ENCODE peak calls at places on chromosome 12, in ten cellular contexts. One of them, this sample, is unnamed.

GRCh38 chr12:22527999-22528398 is 16.3 kb downstream of the C2CD5 start:
- DNase-seq in AG04449: peak
- DNase-seq in bronchial epithelial cell: no peak
- DNase-seq in PC-3: peak
- DNase-seq in CD8-positive, alpha-beta T cell: no peak
- DNase-seq in fibroblast of mammary gland: peak
- DNase-seq in progenitor cell of endocrine pancreas: no peak
- DNase-seq in neural crest cell: no peak
- DNase-seq in GM12865: no peak
- DNase-seq in thyroid gland: no peak
- DNase-seq in this sample: no peak

GRCh38 chr12:121990692-121991603 is 30.7 kb upstream of the BCL7A start:
- DNase-seq in fibroblast of mammary gland: peak
- DNase-seq in bronchial epithelial cell: peak
- DNase-seq in GM12865: peak
- DNase-seq in progenitor cell of endocrine pancreas: no peak
- DNase-seq in CD8-positive, alpha-beta T cell: no peak
- DNase-seq in neural crest cell: no peak
- DNase-seq in AG04449: no peak
- DNase-seq in thyroid gland: no peak
- DNase-seq in PC-3: peak
- DNase-seq in this sample: no peak

GRCh38 chr12:113582521-113583218 is 111.0 kb upstream of the LHX5 start:
- DNase-seq in GM12865: no peak
- DNase-seq in fibroblast of mammary gland: no peak
- DNase-seq in progenitor cell of endocrine pancreas: no peak
- DNase-seq in PC-3: peak
- DNase-seq in bronchial epithelial cell: no peak
- DNase-seq in AG04449: no peak
- DNase-seq in CD8-positive, alpha-beta T cell: no peak
- DNase-seq in neural crest cell: no peak
- DNase-seq in thyroid gland: no peak
- DNase-seq in this sample: peak

GRCh38 chr12:80598004-80598606 is 109.3 kb upstream of the MYF6 start:
- DNase-seq in AG04449: peak
- DNase-seq in neural crest cell: no peak
- DNase-seq in CD8-positive, alpha-beta T cell: no peak
- DNase-seq in bronchial epithelial cell: peak
- DNase-seq in PC-3: peak
- DNase-seq in GM12865: no peak
- DNase-seq in progenitor cell of endocrine pancreas: no peak
- DNase-seq in thyroid gland: peak
- DNase-seq in fibroblast of mammary gland: peak
- DNase-seq in this sample: peak

GRCh38 chr12:107634530-107634929 is 51.1 kb upstream of the PWP1 start:
- DNase-seq in PC-3: peak
- DNase-seq in neural crest cell: no peak
- DNase-seq in thyroid gland: peak
- DNase-seq in progenitor cell of endocrine pancreas: no peak
- DNase-seq in fibroblast of mammary gland: no peak
- DNase-seq in bronchial epithelial cell: peak
- DNase-seq in GM12865: no peak
- DNase-seq in AG04449: no peak
- DNase-seq in CD8-positive, alpha-beta T cell: no peak
- DNase-seq in this sample: no peak

GRCh38 chr12:47272412-47273190 is 192.8 kb upstream of the AMIGO2 start:
- DNase-seq in fibroblast of mammary gland: peak
- DNase-seq in bronchial epithelial cell: peak
- DNase-seq in thyroid gland: no peak
- DNase-seq in progenitor cell of endocrine pancreas: no peak
- DNase-seq in AG04449: no peak
- DNase-seq in GM12865: no peak
- DNase-seq in neural crest cell: no peak
- DNase-seq in CD8-positive, alpha-beta T cell: no peak
- DNase-seq in PC-3: peak
- DNase-seq in this sample: no peak

GRCh38 chr12:5758347-5758746 is 186.7 kb downstream of the ANO2 start:
- DNase-seq in GM12865: no peak
- DNase-seq in AG04449: no peak
- DNase-seq in fibroblast of mammary gland: no peak
- DNase-seq in bronchial epithelial cell: no peak
- DNase-seq in CD8-positive, alpha-beta T cell: no peak
- DNase-seq in thyroid gland: no peak
- DNase-seq in PC-3: no peak
- DNase-seq in neural crest cell: no peak
- DNase-seq in progenitor cell of endocrine pancreas: no peak
- DNase-seq in this sample: no peak

GRCh38 chr12:102396276-102396675 is 84.1 kb downstream of the IGF1 start:
- DNase-seq in CD8-positive, alpha-beta T cell: no peak
- DNase-seq in neural crest cell: no peak
- DNase-seq in AG04449: no peak
- DNase-seq in fibroblast of mammary gland: no peak
- DNase-seq in GM12865: no peak
- DNase-seq in bronchial epithelial cell: no peak
- DNase-seq in thyroid gland: no peak
- DNase-seq in PC-3: no peak
- DNase-seq in progenitor cell of endocrine pancreas: no peak
- DNase-seq in this sample: no peak

DNA sequence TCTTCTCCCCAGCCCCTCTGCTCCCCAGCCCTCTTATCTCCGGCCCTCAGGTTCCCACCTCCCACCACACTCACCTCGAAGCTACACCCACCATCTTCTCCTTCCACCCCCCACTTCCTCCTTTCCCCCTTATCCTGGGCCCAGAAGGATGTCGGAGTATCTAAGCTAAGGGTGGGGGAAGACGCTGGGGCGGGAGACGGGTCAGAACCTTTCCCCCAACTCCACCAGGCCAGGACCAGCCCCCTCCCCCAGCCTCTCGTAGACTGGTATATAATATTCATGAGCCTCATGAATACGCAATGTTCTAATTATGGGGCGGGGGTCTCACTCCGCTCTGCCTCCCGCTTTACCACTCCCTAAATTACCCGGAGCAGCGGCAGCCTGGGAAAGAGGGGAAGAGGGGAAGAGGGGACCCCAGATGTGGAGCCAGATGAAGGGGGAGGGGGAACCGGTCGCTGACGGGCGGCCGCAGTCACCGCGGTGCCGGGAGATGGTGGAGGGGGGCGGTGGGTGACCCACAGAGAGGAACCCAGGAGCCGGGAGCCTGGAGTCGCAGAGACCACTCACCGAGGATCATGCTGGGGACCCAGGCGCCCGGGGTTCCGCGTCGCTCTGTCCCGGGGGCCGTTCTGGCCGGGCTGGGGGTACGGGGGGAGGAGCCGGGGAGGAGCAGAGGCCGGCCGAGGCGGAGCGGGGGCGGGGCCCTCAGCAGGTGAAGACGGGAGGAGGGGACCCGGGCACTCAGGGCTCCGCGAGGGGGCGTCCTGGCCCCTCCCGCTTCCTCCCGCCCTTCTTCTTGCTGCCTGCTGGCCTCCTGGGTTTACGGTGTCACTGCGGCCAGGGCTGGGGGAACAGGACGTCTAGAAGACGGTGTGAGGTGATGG is 6.4 kb upstream of the ZNF385A start:
- DNase-seq in thyroid gland: peak
- DNase-seq in bronchial epithelial cell: peak
- DNase-seq in CD8-positive, alpha-beta T cell: peak
- DNase-seq in GM12865: peak
- DNase-seq in neural crest cell: peak
- DNase-seq in progenitor cell of endocrine pancreas: peak
- DNase-seq in fibroblast of mammary gland: no peak
- DNase-seq in PC-3: peak
- DNase-seq in AG04449: no peak
- DNase-seq in this sample: peak
- TF ChIP-seq CTCF in thyroid gland: peak
- TF ChIP-seq CTCF in bronchial epithelial cell: peak
- TF ChIP-seq CTCF in CD8-positive, alpha-beta T cell: no peak
- TF ChIP-seq CTCF in GM12865: peak
- TF ChIP-seq CTCF in neural crest cell: peak
- TF ChIP-seq CTCF in progenitor cell of endocrine pancreas: peak
- TF ChIP-seq CTCF in fibroblast of mammary gland: no peak
- TF ChIP-seq CTCF in PC-3: peak
- TF ChIP-seq CTCF in AG04449: no peak
- TF ChIP-seq CTCF in this sample: no peak

GRCh38 chr12:98644433-98644711 is 216 bp downstream of the IKBIP start:
- DNase-seq in PC-3: no peak
- DNase-seq in thyroid gland: no peak
- DNase-seq in neural crest cell: no peak
- DNase-seq in progenitor cell of endocrine pancreas: peak
- DNase-seq in GM12865: no peak
- DNase-seq in bronchial epithelial cell: peak
- DNase-seq in fibroblast of mammary gland: no peak
- DNase-seq in AG04449: no peak
- DNase-seq in CD8-positive, alpha-beta T cell: no peak
- DNase-seq in this sample: no peak

GRCh38 chr12:98639526-98639925 is 5.1 kb downstream of the IKBIP start:
- DNase-seq in AG04449: no peak
- DNase-seq in GM12865: no peak
- DNase-seq in PC-3: no peak
- DNase-seq in thyroid gland: no peak
- DNase-seq in bronchial epithelial cell: no peak
- DNase-seq in progenitor cell of endocrine pancreas: no peak
- DNase-seq in fibroblast of mammary gland: no peak
- DNase-seq in neural crest cell: no peak
- DNase-seq in CD8-positive, alpha-beta T cell: no peak
- DNase-seq in this sample: no peak

GRCh38 chr12:98645572-98646067 is 530 bp downstream of the APAF1 start:
- DNase-seq in neural crest cell: no peak
- DNase-seq in GM12865: no peak
- DNase-seq in bronchial epithelial cell: peak
- DNase-seq in AG04449: no peak
- DNase-seq in thyroid gland: peak
- DNase-seq in progenitor cell of endocrine pancreas: no peak
- DNase-seq in CD8-positive, alpha-beta T cell: peak
- DNase-seq in PC-3: peak
- DNase-seq in fibroblast of mammary gland: peak
- DNase-seq in this sample: no peak

GRCh38 chr12:98646165-98646764 is 1.2 kb downstream of the APAF1 start:
- DNase-seq in thyroid gland: no peak
- DNase-seq in progenitor cell of endocrine pancreas: no peak
- DNase-seq in bronchial epithelial cell: peak
- DNase-seq in neural crest cell: no peak
- DNase-seq in CD8-positive, alpha-beta T cell: no peak
- DNase-seq in fibroblast of mammary gland: peak
- DNase-seq in PC-3: peak
- DNase-seq in GM12865: peak
- DNase-seq in AG04449: no peak
- DNase-seq in this sample: no peak

DNA sequence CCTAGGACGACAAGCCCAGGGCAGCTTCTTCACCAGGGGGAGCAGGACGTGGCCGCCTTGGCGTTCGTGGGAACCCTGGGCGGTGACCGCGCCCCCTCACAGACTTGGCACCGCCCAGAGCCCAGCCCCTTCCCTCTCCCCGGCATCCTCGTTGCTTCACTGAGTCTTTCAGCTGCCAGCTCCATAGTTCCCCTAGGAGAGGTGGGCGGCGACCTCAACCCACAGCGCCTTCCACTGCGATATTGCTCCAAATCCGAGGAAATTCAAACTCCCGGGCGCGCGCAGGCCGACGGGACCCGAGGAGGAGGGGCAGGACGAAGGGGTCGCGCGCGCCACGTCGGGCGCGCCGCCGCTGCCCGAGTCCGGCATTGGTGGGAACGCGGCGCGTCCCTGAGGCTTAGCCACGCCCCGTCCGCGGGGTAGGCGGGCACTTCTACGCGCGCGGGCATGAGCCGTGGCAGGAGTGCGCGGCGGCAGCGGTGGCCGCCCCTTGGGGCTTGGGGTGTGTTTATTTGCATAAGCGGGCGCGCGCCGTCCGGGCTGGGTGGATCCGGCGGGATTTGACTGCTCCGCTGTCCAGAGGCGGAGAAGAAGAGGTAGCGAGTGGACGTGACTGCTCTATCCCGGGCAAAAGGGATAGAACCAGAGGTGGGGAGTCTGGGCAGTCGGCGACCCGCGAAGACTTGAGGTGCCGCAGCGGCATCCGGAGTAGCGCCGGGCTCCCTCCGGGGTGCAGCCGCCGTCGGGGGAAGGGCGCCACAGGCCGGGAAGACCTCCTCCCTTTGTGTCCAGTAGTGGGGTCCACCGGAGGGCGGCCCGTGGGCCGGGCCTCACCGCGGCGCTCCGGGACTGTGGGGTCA is at the start of the genes APAF1 and IKBIP:
- DNase-seq in progenitor cell of endocrine pancreas: peak
- DNase-seq in CD8-positive, alpha-beta T cell: peak
- DNase-seq in fibroblast of mammary gland: peak
- DNase-seq in PC-3: peak
- DNase-seq in bronchial epithelial cell: peak
- DNase-seq in neural crest cell: peak
- DNase-seq in AG04449: peak
- DNase-seq in thyroid gland: peak
- DNase-seq in GM12865: peak
- DNase-seq in this sample: peak
- TF ChIP-seq CTCF in progenitor cell of endocrine pancreas: no peak
- TF ChIP-seq CTCF in CD8-positive, alpha-beta T cell: no peak
- TF ChIP-seq CTCF in fibroblast of mammary gland: no peak
- TF ChIP-seq CTCF in PC-3: no peak
- TF ChIP-seq CTCF in bronchial epithelial cell: no peak
- TF ChIP-seq CTCF in neural crest cell: no peak
- TF ChIP-seq CTCF in AG04449: peak
- TF ChIP-seq CTCF in thyroid gland: no peak
- TF ChIP-seq CTCF in GM12865: no peak
- TF ChIP-seq CTCF in this sample: no peak

GRCh38 chr12:131403676-131404075 is 307.2 kb upstream of the SFSWAP start:
- DNase-seq in AG04449: no peak
- DNase-seq in fibroblast of mammary gland: no peak
- DNase-seq in thyroid gland: no peak
- DNase-seq in PC-3: no peak
- DNase-seq in bronchial epithelial cell: no peak
- DNase-seq in GM12865: no peak
- DNase-seq in neural crest cell: no peak
- DNase-seq in progenitor cell of endocrine pancreas: no peak
- DNase-seq in CD8-positive, alpha-beta T cell: no peak
- DNase-seq in this sample: no peak

GRCh38 chr12:131404705-131405104 is 306.2 kb upstream of the SFSWAP start:
- DNase-seq in progenitor cell of endocrine pancreas: no peak
- DNase-seq in GM12865: no peak
- DNase-seq in AG04449: no peak
- DNase-seq in thyroid gland: no peak
- DNase-seq in bronchial epithelial cell: no peak
- DNase-seq in CD8-positive, alpha-beta T cell: no peak
- DNase-seq in neural crest cell: no peak
- DNase-seq in PC-3: no peak
- DNase-seq in fibroblast of mammary gland: no peak
- DNase-seq in this sample: no peak

GRCh38 chr12:131408484-131408883 is 302.4 kb upstream of the SFSWAP start:
- DNase-seq in GM12865: no peak
- DNase-seq in bronchial epithelial cell: no peak
- DNase-seq in PC-3: no peak
- DNase-seq in CD8-positive, alpha-beta T cell: no peak
- DNase-seq in progenitor cell of endocrine pancreas: no peak
- DNase-seq in fibroblast of mammary gland: no peak
- DNase-seq in AG04449: no peak
- DNase-seq in thyroid gland: no peak
- DNase-seq in neural crest cell: no peak
- DNase-seq in this sample: no peak

GRCh38 chr12:131407221-131408035 is 303.5 kb upstream of the SFSWAP start:
- DNase-seq in GM12865: no peak
- DNase-seq in bronchial epithelial cell: no peak
- DNase-seq in PC-3: no peak
- DNase-seq in thyroid gland: peak
- DNase-seq in progenitor cell of endocrine pancreas: no peak
- DNase-seq in CD8-positive, alpha-beta T cell: no peak
- DNase-seq in neural crest cell: no peak
- DNase-seq in fibroblast of mammary gland: no peak
- DNase-seq in AG04449: no peak
- DNase-seq in this sample: no peak

GRCh38 chr12:131408036-131408365 is 302.9 kb upstream of the SFSWAP start:
- DNase-seq in bronchial epithelial cell: no peak
- DNase-seq in fibroblast of mammary gland: no peak
- DNase-seq in CD8-positive, alpha-beta T cell: no peak
- DNase-seq in GM12865: no peak
- DNase-seq in PC-3: no peak
- DNase-seq in progenitor cell of endocrine pancreas: no peak
- DNase-seq in thyroid gland: no peak
- DNase-seq in neural crest cell: no peak
- DNase-seq in AG04449: no peak
- DNase-seq in this sample: no peak
- TF ChIP-seq CTCF in bronchial epithelial cell: no peak
- TF ChIP-seq CTCF in fibroblast of mammary gland: no peak
- TF ChIP-seq CTCF in CD8-positive, alpha-beta T cell: no peak
- TF ChIP-seq CTCF in GM12865: no peak
- TF ChIP-seq CTCF in PC-3: no peak
- TF ChIP-seq CTCF in progenitor cell of endocrine pancreas: no peak
- TF ChIP-seq CTCF in thyroid gland: no peak
- TF ChIP-seq CTCF in neural crest cell: no peak
- TF ChIP-seq CTCF in AG04449: no peak
- TF ChIP-seq CTCF in this sample: no peak

GRCh38 chr12:53047221-53048032 is 2.4 kb upstream of the TNS2 start:
- DNase-seq in GM12865: peak
- DNase-seq in CD8-positive, alpha-beta T cell: peak
- DNase-seq in fibroblast of mammary gland: peak
- DNase-seq in thyroid gland: peak
- DNase-seq in bronchial epithelial cell: no peak
- DNase-seq in progenitor cell of endocrine pancreas: peak
- DNase-seq in neural crest cell: peak
- DNase-seq in PC-3: peak
- DNase-seq in AG04449: no peak
- DNase-seq in this sample: peak

GRCh38 chr12:53048780-53049401 is 974 bp upstream of the TNS2 start:
- DNase-seq in GM12865: no peak
- DNase-seq in CD8-positive, alpha-beta T cell: no peak
- DNase-seq in bronchial epithelial cell: no peak
- DNase-seq in fibroblast of mammary gland: peak
- DNase-seq in PC-3: no peak
- DNase-seq in neural crest cell: no peak
- DNase-seq in AG04449: no peak
- DNase-seq in progenitor cell of endocrine pancreas: no peak
- DNase-seq in thyroid gland: peak
- DNase-seq in this sample: peak

GRCh38 chr12:53049582-53050318 is at the start of gene TNS2:
- DNase-seq in PC-3: peak
- DNase-seq in CD8-positive, alpha-beta T cell: no peak
- DNase-seq in bronchial epithelial cell: peak
- DNase-seq in thyroid gland: peak
- DNase-seq in GM12865: no peak
- DNase-seq in fibroblast of mammary gland: peak
- DNase-seq in AG04449: no peak
- DNase-seq in progenitor cell of endocrine pancreas: no peak
- DNase-seq in neural crest cell: no peak
- DNase-seq in this sample: peak

GRCh38 chr12:53046655-53047220 is 3.1 kb upstream of the TNS2 start:
- DNase-seq in PC-3: no peak
- DNase-seq in CD8-positive, alpha-beta T cell: peak
- DNase-seq in GM12865: peak
- DNase-seq in bronchial epithelial cell: peak
- DNase-seq in fibroblast of mammary gland: peak
- DNase-seq in neural crest cell: peak
- DNase-seq in progenitor cell of endocrine pancreas: no peak
- DNase-seq in thyroid gland: peak
- DNase-seq in AG04449: no peak
- DNase-seq in this sample: peak

DNA sequence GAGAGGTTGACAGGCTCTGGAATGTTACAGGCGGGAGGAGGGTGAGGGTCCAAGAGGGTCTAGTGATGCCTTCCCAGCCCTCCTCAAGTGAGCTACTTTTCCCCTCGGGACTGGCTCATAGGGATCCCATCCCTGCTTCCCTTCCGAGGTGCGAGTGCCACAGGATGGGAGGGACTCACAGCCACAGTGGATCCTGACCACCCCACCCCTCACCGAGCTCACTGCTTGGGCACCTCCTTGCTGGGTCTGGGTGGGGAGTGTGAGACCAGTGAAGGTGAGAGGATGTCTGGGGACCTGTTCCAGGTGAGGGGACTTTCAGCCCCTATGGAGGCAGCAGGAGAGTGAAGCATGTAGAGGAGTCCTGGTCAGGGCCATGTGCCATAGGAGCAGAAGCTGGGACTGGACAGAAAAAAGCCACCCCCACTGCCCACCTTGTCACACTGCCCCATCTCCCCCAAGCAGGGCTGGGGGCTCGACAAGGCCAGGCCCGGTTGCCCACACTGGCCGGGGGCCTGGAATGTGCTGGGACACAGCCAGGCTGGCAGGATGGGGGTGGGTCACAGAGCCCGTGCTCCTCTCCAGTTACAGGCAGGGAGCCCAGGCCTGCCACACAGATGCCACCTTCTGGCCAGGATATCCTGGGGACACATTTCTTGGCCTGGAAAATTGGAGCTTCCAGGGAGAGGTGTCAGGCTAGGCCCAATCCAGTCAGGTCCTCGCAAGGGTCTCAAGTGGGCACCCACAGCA is 1.7 kb upstream of the TNS2 start:
- DNase-seq in fibroblast of mammary gland: no peak
- DNase-seq in AG04449: no peak
- DNase-seq in thyroid gland: peak
- DNase-seq in GM12865: no peak
- DNase-seq in PC-3: peak
- DNase-seq in CD8-positive, alpha-beta T cell: no peak
- DNase-seq in progenitor cell of endocrine pancreas: no peak
- DNase-seq in neural crest cell: no peak
- DNase-seq in bronchial epithelial cell: no peak
- DNase-seq in this sample: no peak
- TF ChIP-seq CTCF in fibroblast of mammary gland: no peak
- TF ChIP-seq CTCF in AG04449: peak
- TF ChIP-seq CTCF in thyroid gland: peak
- TF ChIP-seq CTCF in GM12865: no peak
- TF ChIP-seq CTCF in PC-3: peak
- TF ChIP-seq CTCF in CD8-positive, alpha-beta T cell: no peak
- TF ChIP-seq CTCF in progenitor cell of endocrine pancreas: no peak
- TF ChIP-seq CTCF in neural crest cell: no peak
- TF ChIP-seq CTCF in bronchial epithelial cell: peak
- TF ChIP-seq CTCF in this sample: no peak